ENCODE peak calls at places on chromosome 16, in ten cellular contexts. U is hepatocyte, E is heart left ventricle, P is prostate gland, G is upper lobe of left lung, B is tibial nerve, W is left ventricle myocardium inferior, K is neural progenitor cell, A is AG04450, V is PC-3. O is an unnamed sample.

GRCh38 chr16:48318630-48319029 is 66.6 kb downstream of the SIAH1 start:
- DNase-seq in V (no peak), P (no peak), U (no peak), G (peak; percentile 49), A (no peak), K (no peak), W (no peak), E (peak; percentile 51), B (no peak), O (no peak)

GRCh38 chr16:2597560-2597902 is 59.7 kb downstream of the PDPK1 start:
- DNase-seq in W (no peak), P (no peak), G (no peak), K (no peak), E (no peak), U (no peak), A (no peak), V (no peak), B (no peak), O (no peak)

GRCh38 chr16:19884611-19885455 is at the start of gene GPRC5B:
- DNase-seq in E (peak; percentile 79), G (peak; percentile 23), U (peak; percentile 84), P (peak; percentile 43), V (peak; percentile 34), K (peak; percentile 85), W (peak; percentile 63), A (no peak), B (no peak), O (no peak)

GRCh38 chr16:82681592-82681991 is 54.8 kb downstream of the CDH13 start:
- DNase-seq in G (no peak), P (no peak), A (no peak), V (peak; percentile 67), K (no peak), W (no peak), U (peak; percentile 41), B (no peak), E (no peak), O (no peak)

GRCh38 chr16:48164907-48165715 is 9.3 kb upstream of the ABCC12 start:
- DNase-seq in K (peak; percentile 79), B (peak; percentile 57), G (peak; percentile 87), A (peak; percentile 13), E (peak; percentile 78), U (peak; percentile 79), V (peak; percentile 77), W (peak; percentile 75), P (peak; percentile 55), O (peak; percentile 24)

GRCh38 chr16:48959204-48959603 is 322.4 kb downstream of the CBLN1 start:
- DNase-seq in P (no peak), E (peak; percentile 35), K (no peak), A (no peak), U (no peak), V (no peak), B (no peak), G (no peak), W (no peak), O (no peak)

GRCh38 chr16:24348511-24349290 is 92.6 kb downstream of the CACNG3 start:
- DNase-seq in U (no peak), E (no peak), V (no peak), K (peak; percentile 54), W (no peak), A (no peak), B (no peak), P (no peak), G (no peak), O (no peak)

GRCh38 chr16:56632160-56632847 is at the start of gene MT1M:
- DNase-seq in B (no peak), A (no peak), G (peak; percentile 56), W (peak; percentile 72), P (peak; percentile 39), K (peak; percentile 66), E (peak; percentile 72), U (peak; percentile 26), V (peak; percentile 22), O (no peak)

GRCh38 chr16:17607624-17608023 is 136.9 kb upstream of the XYLT1 start:
- DNase-seq in K (no peak), V (no peak), E (no peak), A (no peak), G (no peak), U (no peak), W (no peak), B (no peak), P (no peak), O (no peak)

GRCh38 chr16:46768809-46769208 is 20.7 kb upstream of the MYLK3 start:
- DNase-seq in E (no peak), K (no peak), A (no peak), V (no peak), U (peak; percentile 29), G (no peak), P (no peak), B (no peak), W (no peak), O (no peak)

GRCh38 chr16:22141746-22142145 is 20.6 kb upstream of the SDR42E2 start:
- DNase-seq in E (no peak), U (no peak), V (peak; percentile 30), A (no peak), W (no peak), B (no peak), P (no peak), K (peak; percentile 59), G (no peak), O (no peak)

GRCh38 chr16:48511071-48511540 is 98.9 kb downstream of the N4BP1 start:
- DNase-seq in B (no peak), K (peak; percentile 25), E (no peak), P (no peak), G (no peak), W (no peak), V (no peak), A (peak; percentile 34), U (peak; percentile 59), O (no peak)

GRCh38 chr16:22692034-22692433 is 121.9 kb upstream of the HS3ST2 start:
- DNase-seq in W (no peak), P (no peak), B (no peak), V (no peak), A (no peak), E (no peak), U (no peak), K (no peak), G (no peak), O (no peak)

GRCh38 chr16:88633684-88634140 is 4.7 kb upstream of the IL17C start:
- DNase-seq in G (peak; percentile 49), U (peak; percentile 69), K (peak; percentile 69), B (no peak), P (no peak), E (no peak), V (no peak), W (no peak), A (no peak), O (no peak)

DNA sequence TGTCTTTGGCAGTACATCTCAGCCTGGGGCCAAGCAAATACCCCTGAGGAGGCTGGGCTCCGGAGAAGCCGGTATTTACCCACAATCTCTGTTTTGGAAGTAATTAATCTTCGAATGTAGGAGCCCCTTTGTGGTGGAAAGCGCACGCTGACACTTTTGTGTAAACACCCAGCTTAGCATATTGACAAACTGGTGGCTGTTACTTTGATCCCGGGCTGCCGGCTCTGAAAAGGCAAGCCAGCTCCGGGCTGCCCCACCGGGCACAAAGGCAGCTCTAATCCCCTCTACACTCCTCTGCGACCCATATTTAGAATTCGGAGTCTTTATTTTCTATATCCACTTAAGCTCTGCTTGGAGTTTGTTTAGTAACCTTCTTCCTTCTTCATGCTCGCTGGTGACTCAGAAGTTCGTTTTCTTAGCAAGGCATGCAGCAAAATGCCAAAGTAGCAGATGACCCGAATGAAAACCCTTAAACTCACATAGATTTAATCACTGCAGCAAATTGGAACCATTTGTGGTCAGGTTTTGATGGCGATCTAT is 144.0 kb upstream of the IRX3 start:
- DNase-seq in E (no peak), U (peak; percentile 31), P (no peak), W (no peak), K (peak; percentile 87), A (no peak), G (no peak), V (peak; percentile 6), B (no peak), O (no peak)
- H3K27ac ChIP-seq in E (no peak overlapping the region), U (no peak overlapping the region), P (peak overlapping the region; percentile 71), W (no peak overlapping the region), K (no peak overlapping the region), A (no peak overlapping the region), G (no peak overlapping the region), V (no peak overlapping the region), B (no peak overlapping the region), O (no peak overlapping the region)

GRCh38 chr16:51545951-51546350 is 394.9 kb upstream of the SALL1 start:
- DNase-seq in A (no peak), G (no peak), V (no peak), K (no peak), E (no peak), W (no peak), U (no peak), B (no peak), P (no peak), O (no peak)
- H3K4me3 ChIP-seq in A (no peak overlapping the region), G (no peak overlapping the region), V (no peak overlapping the region), K (no peak overlapping the region), E (no peak overlapping the region), W (no peak overlapping the region), U (no peak overlapping the region), B (no peak overlapping the region), P (no peak overlapping the region), O (no peak overlapping the region)

GRCh38 chr16:66430214-66430613 is 3.1 kb downstream of the BEAN1 start:
- DNase-seq in V (no peak), E (no peak), A (no peak), P (no peak), B (no peak), U (no peak), W (no peak), K (no peak), G (no peak), O (no peak)
- TF ChIP-seq CTCF in V (no peak), E (no peak), A (no peak), P (no peak), B (no peak), U (no peak), W (no peak), K (no peak), G (no peak), O (no peak)

GRCh38 chr16:30876867-30877266 is 17.0 kb downstream of the BCL7C start:
- DNase-seq in P (no peak), A (no peak), W (no peak), V (no peak), B (no peak), U (no peak), G (no peak), E (no peak), K (peak; percentile 38), O (no peak)
- H3K27ac ChIP-seq in P (peak overlapping the region; percentile 83), A (no peak overlapping the region), W (peak overlapping the region; percentile 99), V (no peak overlapping the region), B (peak overlapping the region; percentile 84), U (peak overlapping the region; percentile 98), G (peak overlapping the region; percentile 90), E (peak overlapping the region; percentile 95), K (no peak overlapping the region), O (peak overlapping the region; percentile 93)